ENCODE peak calls at places on chromosomes 3 and 15, in seven cellular contexts. I, V, A, T, W, C and F are unnamed samples.

GRCh38 chr3:33233884-33234283 is 15.3 kb upstream of the SUSD5 start:
- DNase-seq in I (no peak), V (no peak), A (no peak), T (no peak), W (no peak), C (no peak), F (no peak)

GRCh38 chr3:152149832-152150231 is 118.9 kb upstream of the MBNL1 start:
- DNase-seq in I (peak), V (no peak), A (no peak), T (no peak), W (peak), C (no peak), F (no peak)

GRCh38 chr3:188276366-188276765 is 122.4 kb downstream of the LPP start:
- DNase-seq in I (no peak), V (no peak), A (no peak), T (no peak), W (no peak), C (no peak), F (no peak)

GRCh38 chr3:29686889-29687592 is 406.2 kb downstream of the RBMS3 start:
- DNase-seq in I (peak), V (no peak), A (no peak), T (no peak), W (peak), C (no peak), F (no peak)

GRCh38 chr3:186099178-186099577 is 9.7 kb downstream of the ETV5 start:
- DNase-seq in I (peak), V (peak), A (no peak), T (peak), W (peak), C (no peak), F (peak)

GRCh38 chr3:126345641-126346460 is 11.4 kb downstream of the KLF15 start:
- DNase-seq in I (no peak), V (no peak), A (no peak), T (no peak), W (no peak), C (no peak), F (no peak)

GRCh38 chr3:112353365-112353764 is 20.4 kb downstream of the CD200 start:
- DNase-seq in I (no peak), V (no peak), A (no peak), T (no peak), W (no peak), C (no peak), F (no peak)

GRCh38 chr3:97793415-97794019 is 28.3 kb upstream of the CRYBG3 start:
- DNase-seq in I (peak), V (no peak), A (peak), T (no peak), W (peak), C (no peak), F (no peak)

GRCh38 chr3:133169669-133170068 is 131.5 kb downstream of the TMEM108 start:
- DNase-seq in I (no peak), V (no peak), A (peak), T (no peak), W (no peak), C (no peak), F (no peak)

GRCh38 chr3:13011369-13012227 is 61.6 kb downstream of the IQSEC1 start:
- DNase-seq in I (no peak), V (no peak), A (peak), T (no peak), W (no peak), C (no peak), F (peak)

GRCh38 chr15:70775160-70775559 is 11.8 kb upstream of the UACA start:
- DNase-seq in I (peak), V (no peak), A (no peak), T (no peak), W (peak), C (no peak), F (no peak)

GRCh38 chr15:50321680-50322079 is 33.3 kb downstream of the GABPB1 start:
- DNase-seq in I (peak), V (no peak), A (no peak), T (no peak), W (peak), C (no peak), F (no peak)

GRCh38 chr15:92580021-92580420 is 75.6 kb downstream of the FAM174B start:
- DNase-seq in I (no peak), V (no peak), A (no peak), T (no peak), W (no peak), C (no peak), F (no peak)

GRCh38 chr3:116102037-116102436 is 343.2 kb downstream of the LSAMP start:
- DNase-seq in I (peak), V (no peak), A (no peak), T (no peak), W (no peak), C (no peak), F (no peak)

GRCh38 chr15:67178569-67179210 is 75.8 kb downstream of the AAGAB start:
- DNase-seq in I (peak), V (no peak), A (no peak), T (peak), W (peak), C (no peak), F (no peak)

GRCh38 chr15:76337739-76338554 is 1.4 kb downstream of the ISL2 start:
- DNase-seq in I (no peak), V (no peak), A (peak), T (no peak), W (no peak), C (no peak), F (no peak)

DNA sequence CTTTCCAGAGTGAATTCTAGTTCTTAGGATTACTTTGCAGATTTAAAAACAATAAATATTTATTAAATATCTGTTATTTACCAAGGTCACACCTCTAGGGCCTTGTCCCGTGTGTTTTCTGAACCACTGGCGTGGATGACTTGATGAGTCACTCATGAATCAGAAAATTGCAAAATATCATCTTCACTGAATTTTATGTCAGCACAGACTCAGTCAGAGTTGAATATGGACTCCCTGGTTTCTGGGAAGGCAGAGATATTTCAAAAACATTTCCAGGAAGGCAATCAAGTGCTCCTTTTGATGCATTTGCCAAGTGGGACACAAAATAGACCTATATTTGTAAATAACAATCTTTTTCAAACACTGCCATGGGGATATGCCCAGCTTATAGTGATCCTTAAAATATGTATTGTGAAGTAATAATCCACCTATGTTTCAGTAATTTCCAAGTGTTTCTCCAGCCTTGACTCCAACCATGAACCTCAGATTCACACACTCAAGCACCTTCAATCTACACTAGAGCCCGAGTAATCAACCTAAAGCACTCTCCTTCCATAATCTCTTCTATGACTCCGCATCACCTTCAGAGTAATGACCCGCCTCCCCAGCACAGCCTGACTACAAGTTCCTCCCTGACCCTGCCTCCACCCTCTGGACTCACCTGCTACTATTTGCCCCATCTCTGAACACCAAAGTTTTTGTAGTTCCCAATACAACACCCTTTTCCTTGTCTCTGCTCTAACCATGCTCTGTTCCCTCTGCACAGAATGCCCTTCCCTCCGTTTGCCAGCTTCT is 24.3 kb downstream of the DPH3 start:
- DNase-seq in I (peak), V (no peak), A (no peak), T (peak), W (peak), C (no peak), F (no peak)
- H3K27ac ChIP-seq in I (no peak), V (no peak), A (no peak), T (peak), W (peak), C (peak), F (no peak)

GRCh38 chr3:64188810-64189560 is 36.3 kb downstream of the PRICKLE2 start:
- DNase-seq in I (peak), V (no peak), A (no peak), T (peak), W (peak), C (no peak), F (no peak)

GRCh38 chr3:64184621-64185020 is 40.6 kb downstream of the PRICKLE2 start:
- DNase-seq in I (no peak), V (no peak), A (no peak), T (no peak), W (peak), C (no peak), F (no peak)

GRCh38 chr3:64186667-64187064 is 38.6 kb downstream of the PRICKLE2 start:
- DNase-seq in I (no peak), V (no peak), A (no peak), T (no peak), W (no peak), C (no peak), F (no peak)

GRCh38 chr3:64185436-64185835 is 39.8 kb downstream of the PRICKLE2 start:
- DNase-seq in I (no peak), V (no peak), A (no peak), T (no peak), W (no peak), C (no peak), F (no peak)

DNA sequence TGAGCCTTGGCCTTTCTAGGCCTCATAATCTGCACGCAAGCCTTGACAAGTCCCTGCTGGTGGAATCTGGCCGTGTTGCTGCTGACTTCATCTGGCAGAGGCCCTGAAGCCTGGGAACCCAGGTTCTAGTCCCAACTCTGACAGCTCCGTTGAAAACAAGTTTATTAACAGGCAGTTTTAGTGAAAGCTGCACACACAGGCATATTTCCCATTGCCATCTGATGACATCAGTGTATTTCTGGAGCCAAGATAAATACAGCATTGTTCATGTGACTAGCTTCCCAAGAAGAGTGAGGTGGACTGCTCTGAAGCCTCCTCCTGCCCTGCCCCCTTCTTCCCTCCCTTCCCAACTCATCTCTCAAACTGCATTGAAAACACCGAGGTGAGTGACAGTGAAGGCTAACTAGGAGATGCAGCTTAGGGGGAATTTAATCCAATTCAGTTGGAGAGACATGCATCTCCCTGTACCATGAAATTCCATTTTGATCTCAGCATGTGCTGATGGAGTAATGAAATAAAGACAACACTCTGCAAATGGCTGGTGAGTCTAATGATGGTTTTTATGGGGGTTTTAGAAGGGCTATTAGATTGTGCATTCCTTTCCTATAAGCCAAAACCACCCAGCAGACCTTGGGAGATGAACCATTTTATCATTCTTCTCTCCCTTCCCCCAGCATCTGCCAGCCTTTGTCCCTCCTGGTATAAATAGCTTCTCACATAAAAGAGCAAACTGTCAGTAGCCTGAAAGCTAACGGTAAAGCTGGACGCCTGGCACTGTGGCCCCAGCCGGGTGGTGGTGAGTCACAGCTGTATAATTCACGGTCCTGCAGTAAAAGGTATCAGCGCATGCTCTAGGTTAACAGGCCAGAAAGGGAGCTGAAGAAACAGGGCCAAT is 38.0 kb downstream of the PRICKLE2 start:
- DNase-seq in I (peak), V (peak), A (no peak), T (peak), W (peak), C (peak), F (peak)
- TF ChIP-seq CTCF in I (no peak), V (no peak), A (no peak), T (no peak), W (peak), C (no peak), F (no peak)

GRCh38 chr15:60898896-60899295 is 330.2 kb downstream of the RORA start:
- DNase-seq in I (no peak), V (no peak), A (no peak), T (no peak), W (no peak), C (no peak), F (no peak)
- H3K4me3 ChIP-seq in I (no peak), V (no peak), A (no peak), T (no peak), W (no peak), C (no peak), F (no peak)

DNA sequence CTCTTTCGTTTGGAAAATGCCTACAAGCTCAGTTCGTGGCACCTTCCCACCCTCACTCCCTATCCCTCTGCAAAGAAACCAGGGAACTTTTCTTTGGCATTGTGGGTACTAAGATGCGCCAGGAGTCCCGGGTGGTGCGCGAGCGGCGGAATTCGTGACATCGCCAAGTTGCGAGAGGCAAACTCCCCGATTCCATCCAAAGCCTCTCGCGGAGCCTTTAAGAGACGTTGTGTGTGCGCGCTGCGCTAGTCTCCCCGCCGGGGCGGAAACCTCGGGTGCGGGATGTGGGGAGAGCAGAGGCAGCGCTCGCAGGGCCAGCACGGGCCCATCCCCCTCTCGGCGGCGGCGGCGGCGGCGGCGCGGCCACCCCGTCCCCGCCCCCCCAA is 443 bp upstream of the NR2F2 start:
- DNase-seq in I (peak), V (no peak), A (no peak), T (peak), W (peak), C (no peak), F (no peak)
- H3K27ac ChIP-seq in I (no peak), V (peak), A (no peak), T (peak), W (peak), C (peak), F (no peak)

GRCh38 chr3:107757140-107757539 is 234.4 kb downstream of the BBX start:
- DNase-seq in I (no peak), V (no peak), A (no peak), T (no peak), W (no peak), C (no peak), F (no peak)

GRCh38 chr3:107752202-107752990 is 229.6 kb downstream of the BBX start:
- DNase-seq in I (peak), V (no peak), A (peak), T (no peak), W (peak), C (no peak), F (no peak)

GRCh38 chr3:107753988-107754387 is 231.2 kb downstream of the BBX start:
- DNase-seq in I (no peak), V (no peak), A (no peak), T (no peak), W (no peak), C (no peak), F (no peak)

GRCh38 chr3:107756649-107757048 is 233.9 kb downstream of the BBX start:
- DNase-seq in I (no peak), V (no peak), A (no peak), T (no peak), W (peak), C (no peak), F (no peak)

GRCh38 chr3:107753494-107753893 is 230.7 kb downstream of the BBX start:
- DNase-seq in I (peak), V (no peak), A (peak), T (peak), W (peak), C (no peak), F (peak)
- TF ChIP-seq CTCF in I (peak), V (peak), A (peak), T (peak), W (peak), C (no peak), F (peak)

DNA sequence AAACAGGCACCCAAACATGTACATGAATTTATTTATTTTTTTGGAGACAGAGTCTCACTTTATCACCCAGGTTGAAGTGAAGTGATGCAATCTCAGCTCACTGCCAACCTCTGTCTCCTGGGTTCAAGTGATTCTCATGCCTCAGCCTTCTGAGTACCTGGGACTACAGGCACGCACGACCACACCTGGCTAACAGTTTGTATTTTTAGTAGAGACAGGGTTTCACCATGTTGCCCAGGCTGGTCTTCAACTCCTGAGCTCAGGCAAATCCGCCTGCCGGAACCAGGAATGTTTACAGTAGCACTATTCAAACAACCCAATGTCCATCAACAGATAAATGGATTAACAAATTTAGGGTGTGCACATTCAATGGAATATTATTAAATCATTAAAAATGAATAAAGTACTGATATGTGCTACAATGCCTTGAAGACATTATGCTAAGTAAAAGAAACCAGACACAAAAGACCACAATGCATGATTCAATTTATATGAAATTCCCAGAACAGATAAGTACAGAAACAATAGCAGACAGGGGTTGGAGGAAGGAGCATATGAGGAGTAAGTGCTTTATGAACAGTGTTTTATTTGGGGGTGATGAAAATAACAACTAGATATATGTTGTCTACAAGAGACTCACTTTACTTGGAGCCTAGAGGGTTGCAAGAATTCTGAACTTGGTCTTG is 1.3 kb downstream of the LEO1 start:
- DNase-seq in I (no peak), V (no peak), A (no peak), T (no peak), W (no peak), C (no peak), F (no peak)
- H3K4me3 ChIP-seq in I (no peak), V (peak), A (peak), T (no peak), W (peak), C (peak), F (peak)

GRCh38 chr3:44861412-44862220 is at the start of gene TMEM42:
- DNase-seq in I (peak), V (peak), A (peak), T (peak), W (peak), C (peak), F (peak)
- H3K27ac ChIP-seq in I (peak), V (peak), A (peak), T (peak), W (peak), C (peak), F (peak)

GRCh38 chr3:194996746-194997145 is 274.2 kb downstream of the XXYLT1 start:
- DNase-seq in I (no peak), V (no peak), A (no peak), T (no peak), W (no peak), C (no peak), F (no peak)

GRCh38 chr3:194995334-194995733 is 275.6 kb downstream of the XXYLT1 start:
- DNase-seq in I (no peak), V (no peak), A (no peak), T (no peak), W (no peak), C (no peak), F (no peak)

GRCh38 chr3:194993896-194994295 is 277.1 kb downstream of the XXYLT1 start:
- DNase-seq in I (no peak), V (no peak), A (no peak), T (no peak), W (no peak), C (peak), F (no peak)

GRCh38 chr3:194994551-194994981 is 276.4 kb downstream of the XXYLT1 start:
- DNase-seq in I (no peak), V (no peak), A (no peak), T (no peak), W (no peak), C (peak), F (no peak)

DNA sequence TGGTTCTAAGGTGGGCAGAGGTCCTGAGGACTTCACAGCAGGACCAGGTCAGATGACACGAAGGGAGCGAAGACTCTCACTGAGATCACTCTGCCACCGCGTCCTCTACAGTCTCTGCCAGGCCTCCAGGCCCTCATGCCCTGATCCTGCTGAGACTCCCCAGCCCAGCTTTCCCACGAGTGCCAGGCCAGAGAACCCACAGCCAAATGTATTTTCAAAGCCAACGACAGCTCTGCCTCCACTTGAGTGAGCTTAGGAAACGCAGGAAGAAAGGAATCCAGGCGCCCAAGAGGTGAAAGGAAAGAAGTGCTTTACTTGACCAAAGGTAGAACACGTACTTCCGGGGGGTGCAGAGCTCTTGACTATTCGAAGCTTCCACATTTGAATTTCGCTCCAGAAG is 275.0 kb downstream of the XXYLT1 start:
- DNase-seq in I (no peak), V (no peak), A (no peak), T (no peak), W (no peak), C (no peak), F (no peak)
- TF ChIP-seq CTCF in I (no peak), V (no peak), A (no peak), T (no peak), W (no peak), C (no peak), F (no peak)